ENCODE peak calls at places on chromosomes 3 and 15, in six cellular contexts. C, Q, F, B, V and H are unnamed samples.

GRCh38 chr3:146781059-146781458 is 175.9 kb upstream of the PLSCR5 start:
- DNase-seq in C (no peak), Q (peak; percentile 27), F (no peak), B (no peak), V (no peak), H (no peak)

GRCh38 chr15:67085818-67086649 is 20.6 kb downstream of the SMAD3 start:
- DNase-seq in C (no peak), Q (peak; percentile 92), F (no peak), B (peak; percentile 95), V (no peak), H (peak; percentile 98)

GRCh38 chr3:136802481-136802996 is 16.4 kb upstream of the SLC35G2 start:
- DNase-seq in C (peak; percentile 58), Q (peak; percentile 48), F (no peak), B (no peak), V (peak; percentile 12), H (no peak)

GRCh38 chr3:134677196-134677986 is 26.6 kb upstream of the KY start:
- DNase-seq in C (peak; percentile 16), Q (peak; percentile 35), F (no peak), B (peak; percentile 23), V (peak; percentile 14), H (peak; percentile 15)

GRCh38 chr15:64893481-64894394 is 18.0 kb upstream of the ANKDD1A start:
- DNase-seq in C (peak; percentile 24), Q (peak; percentile 88), F (peak; percentile 96), B (peak; percentile 100), V (peak; percentile 40), H (peak; percentile 100)

GRCh38 chr15:51939216-51939615 is 32.4 kb downstream of the LEO1 start:
- DNase-seq in C (no peak), Q (no peak), F (no peak), B (no peak), V (no peak), H (no peak)

GRCh38 chr3:149305376-149305775 is 28.1 kb downstream of the TM4SF18 start:
- DNase-seq in C (no peak), Q (no peak), F (no peak), B (no peak), V (no peak), H (no peak)

GRCh38 chr3:179739816-179740594 is 87.2 kb downstream of the USP13 start:
- DNase-seq in C (no peak), Q (no peak), F (no peak), B (no peak), V (peak; percentile 7), H (no peak)

GRCh38 chr3:107790612-107791011 is 267.9 kb downstream of the BBX start:
- DNase-seq in C (no peak), Q (no peak), F (no peak), B (no peak), V (no peak), H (no peak)

GRCh38 chr15:96457852-96458251 is 127.4 kb downstream of the NR2F2 start:
- DNase-seq in C (no peak), Q (no peak), F (no peak), B (no peak), V (no peak), H (no peak)

GRCh38 chr3:128800241-128801187 is 74.5 kb downstream of the RAB7A start:
- DNase-seq in C (no peak), Q (no peak), F (no peak), B (no peak), V (no peak), H (peak; percentile 43)

GRCh38 chr15:80274554-80274953 is 22.5 kb upstream of the CTXND1 start:
- DNase-seq in C (no peak), Q (no peak), F (no peak), B (no peak), V (no peak), H (no peak)

GRCh38 chr3:143951351-143951971 is 20.2 kb upstream of the DIPK2A start:
- DNase-seq in C (peak; percentile 26), Q (peak; percentile 71), F (peak; percentile 37), B (peak; percentile 51), V (peak; percentile 54), H (peak; percentile 56)

GRCh38 chr3:99702953-99703352 is 64.6 kb downstream of the COL8A1 start:
- DNase-seq in C (no peak), Q (no peak), F (no peak), B (no peak), V (no peak), H (no peak)

GRCh38 chr15:65006876-65007275 is 17.2 kb upstream of the SPG21 start:
- DNase-seq in C (no peak), Q (no peak), F (no peak), B (no peak), V (no peak), H (no peak)

GRCh38 chr3:98823791-98824190 is 60.7 kb downstream of the ST3GAL6 start:
- DNase-seq in C (no peak), Q (peak; percentile 66), F (no peak), B (no peak), V (peak; percentile 32), H (no peak)

GRCh38 chr3:123605789-123606234 is 21.0 kb upstream of the HACD2 start:
- DNase-seq in C (peak; percentile 75), Q (peak; percentile 19), F (peak; percentile 75), B (peak; percentile 13), V (peak; percentile 73), H (no peak)

DNA sequence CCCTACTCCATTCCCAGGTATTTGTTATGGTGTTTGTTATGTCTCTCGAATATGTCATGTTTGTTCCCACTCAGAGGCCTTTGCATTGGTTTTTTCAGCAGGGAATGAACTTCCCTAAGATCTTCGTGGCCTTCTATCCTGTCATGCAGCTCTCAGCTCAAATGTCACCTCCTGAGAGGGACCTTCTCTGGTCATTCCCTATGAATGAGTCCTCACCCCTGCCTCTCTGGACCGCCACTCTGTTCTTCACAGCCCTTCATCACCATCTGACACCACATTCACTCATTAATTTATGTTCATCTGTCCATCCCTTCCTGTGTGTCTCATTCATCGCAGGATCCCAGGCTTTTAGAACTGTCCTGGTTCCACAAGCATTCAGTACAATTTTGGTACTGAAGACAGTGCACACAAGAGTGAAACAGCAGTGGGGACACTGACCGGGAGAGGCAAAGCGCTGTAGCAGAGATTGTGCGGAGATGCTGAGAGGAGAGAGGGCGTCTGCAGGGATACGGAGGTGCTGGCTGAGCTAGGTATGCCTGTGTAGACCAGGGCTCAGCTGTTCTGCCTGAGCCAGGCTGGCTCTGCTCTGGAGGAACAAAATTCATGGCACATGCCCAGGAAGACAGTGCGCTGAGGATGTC is 132.3 kb downstream of the CHCHD6 start:
- DNase-seq in C (no peak), Q (no peak), F (no peak), B (no peak), V (no peak), H (no peak)
- TF ChIP-seq EZH2phosphoT487 in C (no peak), Q (no peak), F (no peak), B (no peak), V (no peak), H (no peak)

GRCh38 chr3:35648347-35648746 is 9.0 kb downstream of the ARPP21 start:
- DNase-seq in C (no peak), Q (no peak), F (no peak), B (no peak), V (no peak), H (no peak)
- TF ChIP-seq EZH2phosphoT487 in C (no peak), Q (no peak), F (no peak), B (no peak), V (no peak), H (no peak)

GRCh38 chr3:195925746-195926145 is 17.4 kb upstream of the TNK2 start:
- DNase-seq in C (no peak), Q (no peak), F (no peak), B (no peak), V (no peak), H (no peak)

GRCh38 chr3:195916291-195916690 is 7.9 kb upstream of the TNK2 start:
- DNase-seq in C (no peak), Q (no peak), F (no peak), B (no peak), V (no peak), H (no peak)

GRCh38 chr3:195916991-195917390 is 8.6 kb upstream of the TNK2 start:
- DNase-seq in C (no peak), Q (no peak), F (no peak), B (no peak), V (no peak), H (no peak)

GRCh38 chr3:195918176-195918575 is 9.8 kb upstream of the TNK2 start:
- DNase-seq in C (no peak), Q (no peak), F (no peak), B (no peak), V (no peak), H (no peak)

DNA sequence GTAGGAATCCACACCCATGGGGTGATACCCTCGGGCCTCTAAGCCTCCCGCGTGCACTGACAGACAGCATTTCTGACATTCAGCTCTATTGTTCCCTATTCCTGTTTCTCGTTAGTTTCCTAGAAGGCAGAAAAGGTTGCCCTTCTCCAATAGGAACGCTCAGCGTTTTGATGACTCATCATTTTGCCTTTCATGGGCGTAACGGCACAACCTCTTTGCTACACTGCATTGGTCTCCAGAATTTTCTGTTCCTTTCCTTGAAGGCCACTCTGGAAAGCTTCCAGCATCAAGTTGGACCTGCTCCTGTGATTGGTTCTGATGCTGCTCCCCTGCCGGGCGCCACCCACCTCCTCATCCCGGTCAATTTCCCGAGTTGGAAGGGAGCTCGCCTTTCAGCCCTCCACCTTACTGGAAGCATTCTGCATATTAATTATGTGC is 13.0 kb upstream of the TNK2 start:
- DNase-seq in C (no peak), Q (peak; percentile 22), F (no peak), B (no peak), V (no peak), H (no peak)
- TF ChIP-seq EZH2phosphoT487 in C (no peak), Q (no peak), F (no peak), B (no peak), V (no peak), H (no peak)

DNA sequence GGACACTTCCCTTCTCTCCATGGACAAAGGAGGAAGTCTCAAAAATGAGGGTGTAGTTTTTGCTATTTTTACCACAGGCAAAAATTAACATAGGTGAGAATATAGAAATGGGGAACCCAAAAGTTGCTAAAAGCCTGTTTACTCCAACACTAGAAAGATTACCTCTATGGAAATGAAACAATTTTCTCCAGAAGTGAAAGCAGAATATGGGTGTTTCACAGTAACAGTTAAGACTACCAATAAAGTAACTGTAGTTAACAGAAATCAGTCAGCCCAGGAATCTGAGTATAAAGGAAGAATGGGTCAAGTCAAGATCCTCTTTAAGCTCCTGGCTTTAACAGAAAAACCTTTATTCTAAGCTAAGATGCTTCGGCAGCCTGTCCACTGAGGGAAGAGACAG is 9.3 kb downstream of the TRA2B start:
- DNase-seq in C (no peak), Q (peak; percentile 31), F (no peak), B (no peak), V (no peak), H (no peak)
- TF ChIP-seq EZH2phosphoT487 in C (no peak), Q (no peak), F (no peak), B (no peak), V (no peak), H (no peak)

DNA sequence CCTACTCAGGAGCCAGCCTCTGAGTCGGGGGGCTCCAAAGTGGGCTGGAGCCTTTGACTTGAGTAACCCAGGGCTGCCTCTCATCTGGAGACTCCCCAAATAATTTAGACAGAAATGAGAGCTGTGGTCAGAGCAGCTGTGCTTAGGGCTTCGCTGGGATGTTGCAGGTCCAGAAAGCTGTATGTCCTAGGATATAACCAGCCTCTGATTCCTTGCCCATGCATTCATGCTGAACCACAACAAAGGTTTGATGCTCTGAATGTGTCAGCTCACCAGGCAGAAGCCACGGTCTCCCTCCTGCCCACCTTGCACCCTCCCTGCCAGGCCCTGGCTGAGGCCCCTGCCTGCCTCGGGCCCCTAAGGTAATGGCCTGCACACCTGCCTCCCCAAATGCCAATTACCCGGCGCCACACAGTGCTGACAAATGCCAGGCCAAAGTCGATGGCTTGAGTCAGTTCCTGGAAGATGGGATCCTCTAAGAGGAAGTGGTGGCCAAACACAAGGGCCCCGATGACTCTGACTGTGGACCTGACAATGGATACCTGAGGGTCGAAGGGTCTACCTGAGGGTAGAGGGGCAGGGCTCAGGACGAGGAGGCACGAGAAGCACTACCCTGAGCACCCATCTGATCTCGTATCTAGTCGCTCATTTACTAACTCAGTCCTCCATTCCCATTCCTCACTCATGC is 21.7 kb upstream of the PARL start:
- DNase-seq in C (no peak), Q (no peak), F (no peak), B (no peak), V (no peak), H (no peak)
- TF ChIP-seq EZH2phosphoT487 in C (no peak), Q (no peak), F (no peak), B (no peak), V (no peak), H (no peak)